ENCODE peak calls at places on chromosomes 11 and 22, in four cellular contexts. V is activated T-cell treated with anti-CD3 and anti-CD28 coated beads for 1 hour; X is LHCN-M2; P is stimulated activated CD4-positive, alpha-beta T cell treated with anti-CD3 and anti-CD28 coated beads, Interleukin-12 subunit alpha, Interleukin-12 subunit beta, amount 100 ng/mL, for 24 hours. I is an unnamed sample.

GRCh38 chr22:48829908-48830307 is 997.8 kb downstream of the BRD1 start:
- DNase-seq in V (no peak), X (no peak), P (no peak), I (no peak)

GRCh38 chr11:27861706-27862430 is 161.6 kb upstream of the BDNF start:
- DNase-seq in V (no peak), X (peak; percentile 87), P (no peak), I (no peak)

GRCh38 chr11:65315204-65315865 is 669 bp downstream of the CDC42EP2 start:
- DNase-seq in V (peak; percentile 82), X (peak; percentile 68), P (peak; percentile 83), I (no peak)

GRCh38 chr11:12235945-12236743 is 125.8 kb downstream of the MICAL2 start:
- DNase-seq in V (peak; percentile 11), X (peak; percentile 75), P (peak; percentile 41), I (no peak)

GRCh38 chr11:330694-331314 is 10.1 kb upstream of the IFITM3 start:
- DNase-seq in V (no peak), X (no peak), P (peak; percentile 21), I (no peak)

GRCh38 chr11:117259417-117259816 is 26.9 kb downstream of the RNF214 start:
- DNase-seq in V (no peak), X (peak; percentile 71), P (no peak), I (no peak)

GRCh38 chr11:27216268-27217149 is 146.5 kb downstream of the CCDC34 start:
- DNase-seq in V (no peak), X (peak; percentile 91), P (no peak), I (no peak)

GRCh38 chr11:3153291-3153861 is 11.7 kb downstream of the OSBPL5 start:
- DNase-seq in V (no peak), X (peak; percentile 74), P (no peak), I (no peak)

GRCh38 chr22:44738347-44738715 is 14.0 kb upstream of the ARHGAP8 start:
- DNase-seq in V (no peak), X (no peak), P (no peak), I (no peak)

GRCh38 chr22:37419916-37420655 is 7.2 kb downstream of the ELFN2 start:
- DNase-seq in V (no peak), X (no peak), P (no peak), I (no peak)

GRCh38 chr11:69876013-69876412 is 56.8 kb upstream of the FGF3 start:
- DNase-seq in V (no peak), X (no peak), P (no peak), I (no peak)

GRCh38 chr11:12042215-12042676 is 33.8 kb upstream of the DKK3 start:
- DNase-seq in V (no peak), X (peak; percentile 98), P (no peak), I (peak; percentile 60)

GRCh38 chr11:17443423-17443822 is 33.2 kb downstream of the ABCC8 start:
- DNase-seq in V (no peak), X (no peak), P (no peak), I (no peak)

GRCh38 chr11:35324981-35325380 is 94.4 kb downstream of the SLC1A2 start:
- DNase-seq in V (no peak), X (peak; percentile 53), P (no peak), I (no peak)

GRCh38 chr11:93718057-93718563 is 23.2 kb downstream of the TAF1D start:
- DNase-seq in V (no peak), X (no peak), P (no peak), I (peak; percentile 59)

GRCh38 chr11:31387379-31387778 is 17.7 kb downstream of the DNAJC24 start:
- DNase-seq in V (no peak), X (no peak), P (no peak), I (no peak)

GRCh38 chr11:84398017-84398626 is 1112.0 kb upstream of the CCDC90B start:
- DNase-seq in V (no peak), X (no peak), P (no peak), I (no peak)

GRCh38 chr11:64834723-64835615 is 9.5 kb downstream of the CDC42BPG start:
- DNase-seq in V (no peak), X (peak; percentile 58), P (no peak), I (no peak)

GRCh38 chr22:44645083-44645482 is 56.9 kb upstream of the PRR5 start:
- DNase-seq in V (no peak), X (no peak), P (no peak), I (no peak)

I was measured in SIG-M5.